ENCODE peak calls at places on chromosomes 5 and 9, in four cellular contexts. P is uterus, W is ovary, K is esophagus squamous epithelium. G is an unnamed sample. For H3K4me1, the result is how much of the 10 kb centered on the place peaks cover.

GRCh38 chr5:150562832-150563231 is 54.9 kb downstream of the NDST1 start:
- DNase-seq in P (no peak), W (no peak), K (no peak), G (no peak)

GRCh38 chr5:11045411-11045810 is 284.4 kb upstream of the DAP start:
- DNase-seq in K (no peak), W (no peak), P (no peak), G (no peak)

GRCh38 chr5:95822038-95822407 is 503 bp downstream of the GLRX start:
- DNase-seq in W (peak), K (peak), P (peak), G (peak)

GRCh38 chr9:73132034-73132776 is 19.5 kb upstream of the ANXA1 start:
- DNase-seq in P (peak), W (peak), K (no peak), G (peak)

GRCh38 chr9:133615101-133615896 is 6.1 kb upstream of the FAM163B start:
- DNase-seq in P (no peak), W (no peak), K (no peak), G (no peak)

GRCh38 chr5:139494832-139495231 is 12.3 kb upstream of the STING1 start:
- DNase-seq in P (no peak), W (no peak), K (no peak), G (no peak)

GRCh38 chr5:10145922-10146321 is 103.8 kb downstream of the ATPSCKMT start:
- DNase-seq in K (no peak), W (no peak), P (no peak), G (no peak)

GRCh38 chr5:96194597-96194996 is 232.9 kb upstream of the ELL2 start:
- DNase-seq in P (no peak), K (no peak), W (no peak), G (no peak)

GRCh38 chr5:113253037-113253436 is 181.8 kb downstream of the TSSK1B start:
- DNase-seq in W (no peak), P (no peak), K (no peak), G (no peak)

GRCh38 chr9:81637276-81637675 is 52.1 kb downstream of the TLE1 start:
- DNase-seq in W (no peak), K (no peak), P (no peak), G (no peak)

GRCh38 chr5:104095527-104095926 is 532.9 kb upstream of the NUDT12 start:
- DNase-seq in W (no peak), P (no peak), K (no peak), G (no peak)

GRCh38 chr5:99141534-99142135 is 212.8 kb upstream of the CHD1 start:
- DNase-seq in K (no peak), P (no peak), W (no peak), G (no peak)

GRCh38 chr5:149799119-149799623 is 69.1 kb downstream of the PPARGC1B start:
- DNase-seq in P (peak), K (no peak), W (peak), G (peak)

GRCh38 chr5:113179156-113179555 is 202.6 kb downstream of the DCP2 start:
- DNase-seq in P (no peak), K (no peak), W (no peak), G (no peak)

GRCh38 chr9:7115606-7116005 is 357.8 kb downstream of the KDM4C start:
- DNase-seq in W (no peak), K (no peak), P (no peak), G (no peak)

GRCh38 chr9:12739014-12739413 is 35.8 kb upstream of the LURAP1L start:
- DNase-seq in K (no peak), W (no peak), P (no peak), G (no peak)

GRCh38 chr5:35855221-35855620 is 1.5 kb upstream of the IL7R start:
- DNase-seq in W (no peak), K (no peak), P (no peak), G (no peak)

GRCh38 chr5:59873113-59873512 is 20.4 kb downstream of the PDE4D start:
- DNase-seq in K (no peak), W (no peak), P (no peak), G (no peak)

GRCh38 chr5:10856646-10857332 is 95.8 kb upstream of the DAP start:
- DNase-seq in W (peak), K (no peak), P (peak), G (no peak)

GRCh38 chr9:115668506-115668905 is 485.1 kb upstream of the PAPPA start:
- DNase-seq in K (no peak), P (no peak), W (no peak), G (no peak)

GRCh38 chr9:22148876-22149637 is 140.0 kb upstream of the CDKN2B start:
- DNase-seq in W (no peak), P (no peak), K (no peak), G (no peak)

GRCh38 chr9:76593011-76593347 is 134.0 kb downstream of the GCNT1 start:
- DNase-seq in P (no peak), W (no peak), K (no peak), G (no peak)

GRCh38 chr9:117075636-117076035 is 339.2 kb downstream of the ASTN2 start:
- DNase-seq in P (no peak), W (no peak), K (no peak), G (no peak)

GRCh38 chr9:134783699-134784039 is 96.9 kb upstream of the FCN2 start:
- DNase-seq in W (peak), P (peak), K (no peak), G (peak)

GRCh38 chr5:1952456-1953099 is 69.9 kb upstream of the IRX4 start:
- DNase-seq in P (no peak), K (no peak), W (no peak), G (no peak)

GRCh38 chr5:169270827-169271226 is 30.1 kb downstream of the SLIT3 start:
- DNase-seq in K (no peak), P (no peak), W (no peak), G (no peak)

GRCh38 chr9:80605129-80605528 is 1033.4 kb downstream of the TLE4 start:
- DNase-seq in K (no peak), P (no peak), W (no peak), G (no peak)

GRCh38 chr5:43601454-43602260 is 1.3 kb upstream of the NNT start:
- DNase-seq in K (no peak), W (no peak), P (no peak), G (no peak)

GRCh38 chr5:179265529-179266290 is 79.6 kb downstream of the ADAMTS2 start:
- DNase-seq in W (peak), P (peak), K (no peak), G (peak)

GRCh38 chr5:74895906-74896305 is 29.7 kb upstream of the FAM169A start:
- DNase-seq in P (no peak), W (no peak), K (no peak), G (no peak)

GRCh38 chr5:117434266-117434665 is 859.6 kb upstream of the SEMA6A start:
- DNase-seq in W (no peak), P (no peak), K (no peak), G (no peak)

GRCh38 chr5:132491368-132492364 is 1.1 kb upstream of the IRF1 start:
- DNase-seq in P (peak), K (no peak), W (no peak), G (no peak)

GRCh38 chr5:132489051-132489770 is 1.4 kb downstream of the IRF1 start:
- DNase-seq in W (no peak), K (no peak), P (peak), G (no peak)

GRCh38 chr5:132492386-132492785 is 1.8 kb upstream of the IRF1 start:
- DNase-seq in W (no peak), P (no peak), K (no peak), G (no peak)

GRCh38 chr5:132489871-132490483 is 596 bp downstream of the IRF1 start:
- DNase-seq in W (peak), K (no peak), P (peak), G (peak)

GRCh38 chr5:132490484-132491367 is at the start of gene IRF1:
- DNase-seq in K (peak), W (peak), P (peak), G (peak)
- TF ChIP-seq CTCF in K (no peak), W (no peak), P (no peak), G (peak)

GRCh38 chr5:133234273-133234672 is 182.5 kb downstream of the HSPA4 start:
- DNase-seq in P (no peak), K (no peak), W (no peak), G (no peak)

GRCh38 chr5:133232435-133232834 is 180.6 kb downstream of the HSPA4 start:
- DNase-seq in W (no peak), K (no peak), P (no peak), G (no peak)

GRCh38 chr5:133232911-133233310 is 181.1 kb downstream of the HSPA4 start:
- DNase-seq in W (no peak), K (no peak), P (no peak), G (no peak)

GRCh38 chr5:133234911-133235310 is 183.1 kb downstream of the HSPA4 start:
- DNase-seq in K (no peak), P (no peak), W (no peak), G (no peak)

GRCh38 chr5:133233616-133234015 is 181.8 kb downstream of the HSPA4 start:
- DNase-seq in P (no peak), W (no peak), K (no peak), G (no peak)
- H3K4me1 ChIP-seq in P (under half), W (under half), K (under half), G (under half)

GRCh38 chr5:130740047-130740569 is 424.9 kb downstream of the HINT1 start:
- DNase-seq in K (no peak), W (no peak), P (no peak), G (no peak)

GRCh38 chr5:130747556-130747955 is 417.5 kb downstream of the HINT1 start:
- DNase-seq in W (no peak), K (no peak), P (no peak), G (no peak)

GRCh38 chr5:130743091-130743490 is 422.0 kb downstream of the HINT1 start:
- DNase-seq in P (no peak), W (no peak), K (no peak), G (no peak)
- H3K27ac ChIP-seq in P (no peak), W (no peak), K (no peak), G (no peak)

DNA sequence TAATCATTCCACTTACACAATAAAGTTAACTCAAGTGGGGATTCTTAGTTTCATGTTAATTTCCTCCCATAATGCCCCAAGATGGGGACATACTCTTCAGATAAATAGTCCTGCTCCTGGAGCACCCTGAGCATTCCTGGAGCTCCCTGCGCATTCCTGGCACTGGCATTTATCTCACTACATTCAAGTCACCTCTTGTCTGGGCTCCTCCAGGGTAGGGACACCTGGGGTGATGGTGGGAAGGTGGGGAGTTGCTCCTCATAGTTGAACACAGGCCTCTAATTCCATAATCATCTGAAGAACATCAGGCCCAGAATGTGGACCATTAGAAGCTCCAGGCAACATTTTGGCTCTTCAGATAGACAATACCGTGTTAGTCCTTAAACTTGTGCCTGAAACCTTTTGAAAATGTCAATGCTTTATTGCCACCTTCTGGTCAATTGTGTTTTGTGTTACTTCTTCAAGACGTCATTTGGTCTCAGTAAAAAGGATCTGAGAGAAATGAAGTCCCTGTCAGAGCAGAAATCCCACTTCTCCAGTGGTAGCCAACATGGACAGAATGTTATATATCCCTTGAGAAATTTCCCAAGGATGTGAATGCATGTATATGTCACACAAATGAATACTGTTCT is 14.2 kb upstream of the AGGF1 start:
- DNase-seq in K (no peak), P (no peak), W (no peak), G (no peak)
- TF ChIP-seq CTCF in K (no peak), P (peak), W (no peak), G (no peak)

GRCh38 chr5:172427202-172427601 is 27.1 kb downstream of the SH3PXD2B start:
- DNase-seq in K (no peak), W (no peak), P (no peak), G (no peak)

GRCh38 chr5:172424111-172424490 is 30.2 kb downstream of the SH3PXD2B start:
- DNase-seq in P (no peak), W (no peak), K (no peak), G (no peak)

GRCh38 chr5:172425402-172425801 is 28.9 kb downstream of the SH3PXD2B start:
- DNase-seq in W (no peak), K (no peak), P (no peak), G (no peak)

GRCh38 chr5:172428224-172429166 is 25.8 kb downstream of the SH3PXD2B start:
- DNase-seq in K (no peak), W (no peak), P (no peak), G (no peak)

DNA sequence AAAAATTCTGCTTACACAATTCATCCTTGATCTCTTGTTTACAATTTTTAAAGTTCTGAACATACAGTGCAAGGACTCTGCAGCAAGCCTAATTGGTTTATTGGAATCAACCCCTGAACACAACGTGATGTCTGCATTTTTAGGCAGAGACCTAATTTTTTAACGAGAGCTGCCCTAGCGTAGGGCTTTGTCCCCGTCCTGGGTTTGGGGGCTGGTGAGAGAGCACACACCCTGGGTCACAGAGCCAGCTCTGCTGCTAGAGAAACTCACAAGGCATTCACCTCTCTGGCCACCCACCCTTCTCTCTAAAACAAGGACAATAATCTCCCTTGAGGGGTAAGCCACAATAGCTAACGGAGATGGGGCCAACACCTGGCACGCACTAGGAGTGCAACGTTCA is 28.2 kb downstream of the SH3PXD2B start:
- DNase-seq in K (no peak), W (no peak), P (no peak), G (no peak)
- H3K4me1 ChIP-seq in K (under half), W (under half), P (under half), G (under half)

GRCh38 chr5:108212775-108213346 is 169.0 kb downstream of the FBXL17 start:
- DNase-seq in K (no peak), P (no peak), W (no peak), G (no peak)

GRCh38 chr5:108214857-108215256 is 167.0 kb downstream of the FBXL17 start:
- DNase-seq in P (no peak), W (no peak), K (no peak), G (no peak)

GRCh38 chr5:108222011-108222410 is 159.9 kb downstream of the FBXL17 start:
- DNase-seq in K (no peak), P (no peak), W (no peak), G (no peak)

GRCh38 chr5:108220834-108221233 is 161.1 kb downstream of the FBXL17 start:
- DNase-seq in W (no peak), K (no peak), P (no peak), G (no peak)

GRCh38 chr5:108216890-108217289 is 165.0 kb downstream of the FBXL17 start:
- DNase-seq in P (no peak), W (no peak), K (no peak), G (no peak)
- H3K27ac ChIP-seq in P (no peak), W (no peak), K (no peak), G (no peak)